ENCODE peak calls at places on chromosomes 6 and 20, in ten cellular contexts. F, K, W, A, P, O, H, Y, C and R are unnamed samples.

GRCh38 chr20:10488436-10489053 is 53.4 kb downstream of the SLX4IP start:
- DNase-seq in K (no peak), P (no peak), C (no peak), H (no peak), W (no peak), F (no peak), O (no peak), Y (no peak), A (no peak), R (no peak)

GRCh38 chr20:33660035-33660684 is 2.0 kb upstream of the C20orf144 start:
- DNase-seq in H (no peak), W (no peak), A (no peak), F (no peak), P (no peak), C (no peak), K (no peak), Y (no peak), O (no peak), R (no peak)

GRCh38 chr6:43488667-43489276 is 11.4 kb downstream of the TJAP1 start:
- DNase-seq in O (no peak), C (no peak), A (no peak), P (no peak), W (no peak), F (no peak), H (peak; percentile 51), K (no peak), Y (no peak), R (no peak)

GRCh38 chr6:156174026-156174880 is 602.9 kb upstream of the ARID1B start:
- DNase-seq in K (no peak), Y (no peak), W (no peak), O (no peak), P (no peak), F (no peak), C (no peak), A (no peak), H (no peak), R (no peak)

GRCh38 chr6:148998704-148999103 is 251.9 kb downstream of the UST start:
- DNase-seq in H (peak; percentile 83), P (no peak), C (no peak), O (no peak), W (no peak), Y (no peak), A (no peak), K (no peak), F (no peak), R (no peak)

GRCh38 chr20:49534314-49534713 is 33.6 kb downstream of the PTGIS start:
- DNase-seq in K (peak; percentile 13), W (peak; percentile 27), P (peak; percentile 33), Y (no peak), F (peak; percentile 18), A (peak; percentile 84), H (peak; percentile 48), C (peak; percentile 76), O (peak; percentile 12), R (no peak)

GRCh38 chr6:10398439-10399218 is 16.2 kb downstream of the TFAP2A start:
- DNase-seq in K (no peak), A (no peak), F (no peak), C (no peak), P (no peak), Y (no peak), H (no peak), W (no peak), O (no peak), R (no peak)

GRCh38 chr6:152948150-152948768 is 34.6 kb downstream of the FBXO5 start:
- DNase-seq in H (peak; percentile 48), W (peak; percentile 9), Y (no peak), K (no peak), A (no peak), F (no peak), P (peak; percentile 54), O (no peak), C (peak; percentile 42), R (no peak)

GRCh38 chr6:119493980-119494379 is 144.4 kb upstream of the MAN1A1 start:
- DNase-seq in W (no peak), H (no peak), C (no peak), O (no peak), Y (no peak), P (no peak), F (no peak), A (no peak), K (no peak), R (no peak)

GRCh38 chr20:62238569-62239277 is 402 bp downstream of the OSBPL2 start:
- DNase-seq in K (no peak), H (no peak), P (peak; percentile 7), F (no peak), Y (no peak), A (no peak), C (peak; percentile 67), W (no peak), O (no peak), R (no peak)

GRCh38 chr6:42710316-42710715 is 12.1 kb downstream of the PRPH2 start:
- DNase-seq in Y (peak; percentile 27), O (no peak), K (no peak), F (no peak), A (no peak), P (peak; percentile 81), W (no peak), C (no peak), H (no peak), R (no peak)

GRCh38 chr6:29510746-29511300 is 23.1 kb upstream of the MAS1L start:
- DNase-seq in Y (no peak), W (no peak), O (no peak), P (no peak), A (peak; percentile 35), H (no peak), C (no peak), F (no peak), K (no peak), R (peak; percentile 59)

GRCh38 chr20:63058696-63059335 is 52.1 kb upstream of the BHLHE23 start:
- DNase-seq in C (no peak), W (no peak), Y (no peak), O (no peak), K (no peak), P (no peak), H (no peak), F (no peak), A (no peak), R (peak; percentile 81)

GRCh38 chr6:7529141-7529540 is 12.3 kb upstream of the DSP start:
- DNase-seq in W (no peak), K (no peak), O (no peak), Y (no peak), C (no peak), F (no peak), P (no peak), A (no peak), H (no peak), R (no peak)

GRCh38 chr20:52473171-52473570 is 281.6 kb upstream of the ZFP64 start:
- DNase-seq in O (no peak), F (no peak), C (no peak), P (no peak), Y (no peak), W (no peak), K (no peak), H (no peak), A (no peak), R (no peak)

GRCh38 chr6:35008858-35009257 is 119.8 kb downstream of the ANKS1A start:
- DNase-seq in Y (no peak), C (no peak), K (peak; percentile 62), A (no peak), H (no peak), W (no peak), P (no peak), O (no peak), F (no peak), R (no peak)

GRCh38 chr20:4192378-4193048 is 177.2 kb upstream of the RNF24 start:
- DNase-seq in H (peak; percentile 24), P (peak; percentile 76), O (no peak), A (no peak), F (no peak), W (no peak), Y (no peak), K (no peak), C (no peak), R (no peak)